ENCODE peak calls at places on chromosomes 4 and X, in nine cellular contexts. I, S, N, Q, X, B, K, Z and A are unnamed samples.
A peak's percentile ranks its signal among the peaks of the same experiment; 100 is the strongest.

GRCh38 chr4:123299212-123299651 is 97.4 kb upstream of the SPRY1 start:
- DNase-seq in I (peak; percentile 57), S (no peak), N (no peak), Q (no peak), X (no peak), B (no peak), K (no peak), Z (no peak), A (peak; percentile 42)

GRCh38 chr4:73726000-73726399 is 14.4 kb upstream of the CXCL8 start:
- DNase-seq in I (no peak), S (no peak), N (peak; percentile 75), Q (no peak), X (no peak), B (no peak), K (no peak), Z (no peak), A (peak; percentile 86)

GRCh38 chrX:10554612-10555270 is 65.6 kb downstream of the MID1 start:
- DNase-seq in I (no peak), S (no peak), N (no peak), Q (no peak), X (no peak), B (no peak), K (no peak), Z (no peak), A (no peak)

GRCh38 chrX:83916525-83916924 is 55.6 kb downstream of the CYLC1 start:
- DNase-seq in I (no peak), S (peak; percentile 24), N (peak; percentile 8), Q (no peak), X (no peak), B (no peak), K (no peak), Z (peak; percentile 0), A (peak; percentile 6)

GRCh38 chr4:1176398-1177273 is 4.3 kb upstream of the SPON2 start:
- DNase-seq in I (no peak), S (no peak), N (no peak), Q (no peak), X (no peak), B (no peak), K (no peak), Z (no peak), A (no peak)

GRCh38 chrX:13165266-13165665 is 120.8 kb upstream of the FAM9C start:
- DNase-seq in I (no peak), S (no peak), N (no peak), Q (no peak), X (no peak), B (no peak), K (no peak), Z (no peak), A (no peak)

GRCh38 chr4:164304240-164304639 is 449.7 kb upstream of the SMIM31 start:
- DNase-seq in I (no peak), S (no peak), N (no peak), Q (no peak), X (no peak), B (no peak), K (no peak), Z (no peak), A (no peak)

GRCh38 chr4:174764105-174764729 is 64.8 kb downstream of the GLRA3 start:
- DNase-seq in I (peak; percentile 28), S (no peak), N (peak; percentile 42), Q (no peak), X (no peak), B (no peak), K (no peak), Z (no peak), A (peak; percentile 37)

GRCh38 chr4:84751707-84752106 is 168.8 kb downstream of the CDS1 start:
- DNase-seq in I (no peak), S (no peak), N (no peak), Q (no peak), X (no peak), B (no peak), K (no peak), Z (no peak), A (no peak)

GRCh38 chr4:87017580-87018061 is 82.8 kb downstream of the AFF1 start:
- DNase-seq in I (peak; percentile 64), S (no peak), N (peak; percentile 68), Q (no peak), X (no peak), B (no peak), K (no peak), Z (peak; percentile 46), A (peak; percentile 69)

GRCh38 chrX:140589657-140590056 is 84.8 kb upstream of the SOX3 start:
- DNase-seq in I (no peak), S (no peak), N (no peak), Q (no peak), X (no peak), B (no peak), K (no peak), Z (no peak), A (no peak)

GRCh38 chr4:10831727-10832408 is 147.3 kb upstream of the CLNK start:
- DNase-seq in I (no peak), S (no peak), N (no peak), Q (no peak), X (no peak), B (no peak), K (no peak), Z (no peak), A (no peak)

GRCh38 chr4:39664828-39665731 is 26.4 kb upstream of the SMIM14 start:
- DNase-seq in I (no peak), S (no peak), N (peak; percentile 32), Q (no peak), X (no peak), B (no peak), K (no peak), Z (no peak), A (peak; percentile 43)

GRCh38 chr4:102518703-102519131 is 17.6 kb downstream of the NFKB1 start:
- DNase-seq in I (no peak), S (no peak), N (no peak), Q (no peak), X (no peak), B (no peak), K (no peak), Z (peak; percentile 36), A (no peak)

DNA sequence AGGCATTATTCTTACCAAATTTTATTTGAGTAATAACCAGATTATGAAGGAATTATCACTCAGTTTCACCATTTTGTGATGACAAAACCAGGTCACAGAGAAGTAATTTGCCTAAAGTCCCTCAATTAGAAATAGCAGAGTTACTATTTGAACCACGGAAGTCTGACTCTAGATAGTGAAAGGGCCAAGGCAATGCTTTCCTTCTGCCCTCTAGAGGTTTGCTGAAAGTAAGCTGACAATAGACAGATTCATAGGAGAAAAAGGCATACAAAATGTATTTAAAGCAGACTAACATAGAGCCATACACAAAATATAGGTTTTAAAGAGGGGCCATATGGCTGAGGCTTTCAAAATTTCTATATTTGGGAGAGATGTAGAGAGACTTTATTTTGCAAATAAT is 43.1 kb downstream of the CXXC4 start:
- DNase-seq in I (no peak), S (no peak), N (peak; percentile 2), Q (no peak), X (no peak), B (no peak), K (no peak), Z (no peak), A (no peak)
- TF ChIP-seq CTCF in I (no peak), S (no peak), N (peak; percentile 6), Q (no peak), X (no peak), B (no peak), K (no peak), Z (no peak), A (no peak)

DNA sequence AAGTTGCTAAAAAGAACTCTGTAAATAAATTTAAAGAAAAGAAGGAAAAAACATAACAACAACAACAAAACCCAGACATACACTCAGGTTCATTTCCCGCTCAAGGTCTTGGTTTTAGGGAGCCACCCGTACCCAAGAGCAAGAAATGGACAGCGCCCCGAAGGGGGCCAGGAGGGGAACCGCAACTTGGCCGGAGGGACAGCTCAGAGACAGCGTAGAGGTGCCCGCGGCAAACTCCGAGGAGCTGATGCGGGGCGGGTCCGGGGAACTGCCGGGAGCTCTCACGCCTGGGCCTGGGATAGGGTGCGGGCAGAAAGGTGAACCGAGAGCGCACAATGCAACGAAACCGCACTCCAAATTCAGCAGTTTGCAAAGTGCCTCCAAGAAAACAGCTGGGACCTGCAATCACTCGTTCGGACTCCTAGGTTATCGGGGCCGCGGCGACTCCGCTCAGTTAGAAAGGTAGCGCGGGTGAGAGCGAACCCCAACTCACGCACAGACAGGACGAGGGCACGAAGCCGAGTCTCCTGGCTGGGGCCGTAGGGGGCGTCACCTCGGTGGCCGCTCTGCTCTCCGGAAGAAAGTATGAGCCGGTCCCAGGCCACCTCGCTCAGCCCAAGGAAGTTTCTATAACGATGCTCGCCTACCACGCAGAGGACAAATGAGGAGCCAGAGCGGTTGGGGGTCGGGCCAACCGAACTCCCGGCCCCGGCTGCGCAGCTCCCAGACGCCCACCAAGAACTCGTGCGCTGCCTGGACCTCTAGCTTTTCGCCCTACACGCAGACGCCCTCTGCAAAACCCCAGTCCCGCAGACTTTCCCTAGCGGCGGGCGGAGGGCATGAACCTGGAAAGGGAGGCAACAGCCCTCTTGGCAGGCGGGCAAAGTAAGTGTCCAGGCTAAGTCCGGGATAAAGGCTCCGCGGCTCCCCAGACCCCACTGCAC is 1.4 kb downstream of the NDNF start:
- DNase-seq in I (no peak), S (peak; percentile 76), N (peak; percentile 43), Q (no peak), X (peak; percentile 73), B (no peak), K (no peak), Z (peak; percentile 37), A (peak; percentile 19)
- TF ChIP-seq CTCF in I (peak; percentile 52), S (peak; percentile 46), N (no peak), Q (no peak), X (peak; percentile 46), B (no peak), K (no peak), Z (no peak), A (peak; percentile 42)

DNA sequence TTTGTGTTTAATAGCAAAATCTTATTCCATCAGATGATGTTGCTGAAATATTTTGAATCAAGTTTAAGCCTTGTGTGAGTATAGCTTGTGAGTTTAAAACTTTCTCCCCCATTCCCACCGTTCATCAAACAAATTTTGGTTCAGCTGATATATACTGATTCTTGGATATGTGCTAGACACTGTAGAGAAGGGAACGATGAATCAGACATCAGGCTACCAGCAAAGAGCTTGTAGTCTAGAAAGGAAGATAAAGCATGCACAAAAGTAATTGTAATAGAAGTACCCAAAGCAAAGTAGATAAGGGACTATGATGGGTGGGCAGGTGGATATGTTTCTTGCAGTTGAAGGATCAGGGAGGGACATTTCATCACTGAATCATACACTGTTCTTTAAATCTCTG is 131.9 kb downstream of the AKAP4 start:
- DNase-seq in I (no peak), S (no peak), N (no peak), Q (no peak), X (no peak), B (no peak), K (no peak), Z (no peak), A (no peak)
- TF ChIP-seq CTCF in I (no peak), S (no peak), N (no peak), Q (no peak), X (no peak), B (no peak), K (no peak), Z (no peak), A (no peak)

DNA sequence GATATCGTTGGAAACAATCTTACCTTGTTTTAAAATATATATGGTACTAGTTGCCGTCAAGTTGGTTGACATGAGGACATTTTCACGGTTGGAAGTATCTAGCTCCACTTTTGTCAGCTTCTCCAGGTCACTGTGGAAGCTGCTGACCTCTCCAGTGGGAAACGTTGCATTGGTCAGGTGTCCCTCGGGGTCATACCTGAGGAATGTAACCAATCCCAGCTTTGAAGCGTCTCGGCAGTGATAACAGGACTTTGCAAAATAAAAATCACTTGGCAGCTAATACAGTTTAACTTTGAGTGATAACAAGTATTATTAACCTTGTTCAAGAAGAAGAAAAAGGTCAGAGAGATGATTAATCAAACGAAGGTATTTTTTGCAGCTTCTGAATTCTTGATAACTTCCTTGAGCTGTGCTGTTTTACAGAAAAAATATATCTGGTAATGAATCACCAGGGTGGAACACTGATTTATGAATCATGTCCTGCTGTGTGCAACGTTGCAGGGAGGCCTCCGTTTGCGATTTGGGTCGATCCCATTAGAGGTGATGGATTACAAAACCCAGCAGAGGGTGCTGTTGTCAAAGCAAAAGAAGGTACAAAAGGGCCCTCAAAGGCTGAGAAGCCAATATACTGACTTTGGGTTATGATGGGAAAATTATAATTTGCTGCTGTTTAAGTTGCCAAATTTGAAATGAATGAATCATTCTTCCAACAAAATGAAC is 60.1 kb downstream of the SH2D1A start:
- DNase-seq in I (peak; percentile 14), S (peak; percentile 51), N (peak; percentile 68), Q (no peak), X (peak; percentile 37), B (no peak), K (peak; percentile 37), Z (peak; percentile 80), A (peak; percentile 70)
- TF ChIP-seq CTCF in I (peak; percentile 58), S (peak; percentile 53), N (peak; percentile 60), Q (no peak), X (peak; percentile 39), B (no peak), K (no peak), Z (peak; percentile 60), A (peak; percentile 76)